ENCODE peak calls at places on chromosomes 5 and 9, in four cellular contexts. K, C, P and W are unnamed samples.

GRCh38 chr5:33167541-33167940 is 273.2 kb upstream of the TARS1 start:
- DNase-seq in C (no peak), K (no peak), P (no peak), W (no peak)

GRCh38 chr5:56375011-56375410 is 141.9 kb upstream of the ANKRD55 start:
- DNase-seq in K (no peak), C (no peak), P (no peak), W (no peak)

GRCh38 chr9:104279535-104280215 is 185.6 kb downstream of the SMC2 start:
- DNase-seq in P (no peak), K (no peak), C (no peak), W (no peak)

GRCh38 chr9:23733495-23734078 is 92.5 kb downstream of the ELAVL2 start:
- DNase-seq in P (no peak), C (no peak), K (no peak), W (no peak)

GRCh38 chr5:12951846-12952245 is 992.6 kb downstream of the DNAH5 start:
- DNase-seq in P (no peak), C (no peak), K (no peak), W (no peak)

GRCh38 chr5:179237770-179238627 is 107.3 kb downstream of the ADAMTS2 start:
- DNase-seq in C (no peak), P (no peak), K (no peak), W (peak)

GRCh38 chr5:138241688-138242547 is 28.8 kb upstream of the CDC23 start:
- DNase-seq in K (peak), P (peak), C (peak), W (peak)

GRCh38 chr5:6286404-6286803 is 91.9 kb downstream of the MED10 start:
- DNase-seq in P (no peak), C (no peak), K (no peak), W (no peak)

GRCh38 chr5:139848508-139849100 is 53.0 kb downstream of the PSD2 start:
- DNase-seq in K (no peak), P (peak), C (no peak), W (no peak)

GRCh38 chr5:170551076-170551475 is 47.3 kb downstream of the KCNIP1 start:
- DNase-seq in C (no peak), K (no peak), P (no peak), W (no peak)

GRCh38 chr5:57710126-57710525 is 227.5 kb upstream of the ACTBL2 start:
- DNase-seq in P (no peak), K (no peak), C (no peak), W (no peak)

GRCh38 chr5:146311278-146311677 is 27.4 kb upstream of the POU4F3 start:
- DNase-seq in P (no peak), K (no peak), C (no peak), W (no peak)

GRCh38 chr9:27487927-27488326 is 36.2 kb upstream of the IFNK start:
- DNase-seq in C (no peak), P (no peak), K (no peak), W (no peak)

GRCh38 chr9:72038890-72039410 is 21.5 kb downstream of the C9orf57 start:
- DNase-seq in P (peak), C (peak), K (peak), W (peak)

GRCh38 chr9:138067594-138068367 is 190.2 kb downstream of the CACNA1B start:
- DNase-seq in P (no peak), C (no peak), K (no peak), W (no peak)

GRCh38 chr9:132873403-132873802 is 4.7 kb downstream of the AK8 start:
- DNase-seq in K (no peak), C (no peak), P (no peak), W (no peak)
- TF ChIP-seq FOXJ3 in K (no peak), C (no peak), P (no peak), W (no peak)

DNA sequence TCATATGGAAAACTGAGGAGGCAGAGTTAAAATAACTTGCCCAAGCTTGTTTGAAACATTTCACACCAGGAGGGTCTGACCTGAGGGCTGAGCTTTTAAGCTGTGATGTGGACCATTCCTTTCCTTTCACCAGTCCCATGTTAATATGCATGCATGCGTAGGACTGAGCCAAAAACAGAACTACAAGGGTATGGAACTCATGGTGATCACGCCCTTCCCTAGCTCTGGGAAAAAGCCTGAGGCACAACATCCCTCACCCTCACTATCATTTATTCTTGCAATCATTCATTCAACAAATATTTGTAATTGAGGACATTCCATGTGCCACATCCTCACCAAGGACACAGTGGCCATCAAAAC is 87.4 kb upstream of the FAM169A start:
- DNase-seq in K (no peak), C (no peak), P (no peak), W (no peak)
- TF ChIP-seq FOXJ3 in K (no peak), C (no peak), P (no peak), W (no peak)

GRCh38 chr5:156232251-156232869 is 94.6 kb upstream of the SGCD start:
- DNase-seq in P (no peak), C (no peak), K (no peak), W (no peak)
- TF ChIP-seq FOXJ3 in P (no peak), C (no peak), K (no peak), W (no peak)

DNA sequence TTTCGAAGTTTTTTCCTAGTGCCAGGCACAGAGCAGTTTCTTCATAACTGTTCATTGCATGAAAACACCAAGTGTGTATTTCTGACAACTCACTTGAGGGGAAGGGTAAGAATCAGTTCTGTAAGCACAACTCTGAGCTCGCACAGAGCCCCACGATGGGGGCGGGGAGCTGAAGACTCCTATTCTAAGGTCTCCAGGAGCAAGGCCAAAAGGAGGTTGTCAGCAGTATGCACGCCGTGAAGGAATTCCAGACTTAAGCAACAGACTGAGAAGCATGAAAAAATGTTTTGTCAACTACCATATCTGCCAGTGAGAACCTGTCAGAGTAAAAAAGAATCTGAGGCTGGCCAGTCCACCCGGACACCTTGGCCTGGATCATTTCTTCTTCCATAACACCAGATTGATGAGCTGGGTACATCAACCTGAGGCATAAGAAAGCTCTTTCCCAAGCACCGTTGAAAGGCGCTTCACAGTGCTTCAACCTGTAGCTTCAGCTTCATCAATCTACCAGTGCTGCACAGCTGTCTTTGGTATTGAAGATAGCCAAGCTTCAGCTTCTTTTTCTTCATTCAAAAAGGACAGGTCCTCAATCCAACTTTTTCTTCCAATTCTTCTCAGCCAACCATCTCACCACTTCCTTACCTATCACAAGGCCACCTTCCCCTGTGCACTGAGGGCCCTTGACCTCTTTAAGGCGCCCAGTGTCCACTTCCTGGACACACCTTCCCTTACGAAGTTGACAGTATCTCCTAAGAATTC is 1.1 kb upstream of the CTNNAL1 start:
- DNase-seq in K (no peak), P (no peak), C (no peak), W (peak)
- TF ChIP-seq FOXJ3 in K (no peak), P (no peak), C (no peak), W (no peak)